ENCODE peak calls at places on chromosome 14, in five cellular contexts. O is lower leg skin, X is posterior cingulate gyrus, D is neural crest cell, M is DMS153. A is an unnamed sample.
A peak's percentile ranks its signal among the peaks of the same experiment; 100 is the strongest.

GRCh38 chr14:100662850-100663527 is 63.7 kb upstream of the DLK1 start:
- DNase-seq in O (peak; percentile 92), M (peak; percentile 39), D (peak; percentile 74), X (peak; percentile 69), A (no peak)

GRCh38 chr14:75578786-75579781 is 664 bp downstream of the FLVCR2 start:
- DNase-seq in X (no peak), O (peak; percentile 88), M (no peak), D (peak; percentile 6), A (no peak)

GRCh38 chr14:100213956-100214767 is 24.8 kb upstream of the YY1 start:
- DNase-seq in M (peak; percentile 65), X (peak; percentile 70), D (peak; percentile 77), O (peak; percentile 98), A (peak; percentile 56)

GRCh38 chr14:55136241-55136640 is 7.2 kb downstream of the LGALS3 start:
- DNase-seq in D (no peak), O (no peak), X (no peak), M (no peak), A (no peak)

GRCh38 chr14:102363182-102363952 is 626 bp downstream of the TECPR2 start:
- DNase-seq in D (peak; percentile 30), O (peak; percentile 89), X (peak; percentile 34), M (no peak), A (no peak)

GRCh38 chr14:51950007-51950406 is 39.3 kb upstream of the RTRAF start:
- DNase-seq in X (no peak), D (no peak), M (no peak), O (no peak), A (no peak)

GRCh38 chr14:75926431-75926830 is 55.4 kb downstream of the TGFB3 start:
- DNase-seq in O (no peak), M (no peak), X (no peak), D (no peak), A (no peak)

GRCh38 chr14:77738559-77739250 is 22.3 kb downstream of the SNW1 start:
- DNase-seq in D (no peak), X (no peak), O (no peak), M (no peak), A (no peak)

GRCh38 chr14:76219873-76220272 is 68.2 kb downstream of the GPATCH2L start:
- DNase-seq in O (no peak), X (no peak), D (no peak), M (no peak), A (no peak)

GRCh38 chr14:91694643-91695042 is 37.2 kb downstream of the CATSPERB start:
- DNase-seq in D (no peak), M (no peak), X (no peak), O (no peak), A (no peak)

GRCh38 chr14:93571275-93571674 is 140.5 kb downstream of the UNC79 start:
- DNase-seq in X (no peak), M (no peak), O (no peak), D (no peak), A (no peak)

GRCh38 chr14:105439710-105440553 is 20.3 kb downstream of the MTA1 start:
- DNase-seq in D (no peak), M (no peak), O (no peak), X (peak; percentile 40), A (no peak)

GRCh38 chr14:68407838-68408237 is 385.0 kb downstream of the ZFP36L1 start:
- DNase-seq in O (no peak), X (no peak), D (no peak), M (no peak), A (no peak)

GRCh38 chr14:101071493-101071891 is 168.0 kb upstream of the RTL1 start:
- DNase-seq in O (no peak), D (no peak), M (no peak), X (no peak), A (no peak)

GRCh38 chr14:68248481-68249255 is 429.1 kb downstream of the RAD51B start:
- DNase-seq in M (peak; percentile 29), X (no peak), D (peak; percentile 17), O (peak; percentile 86), A (peak; percentile 23)

GRCh38 chr14:35341454-35342159 is 49.4 kb downstream of the PSMA6 start:
- DNase-seq in O (peak; percentile 99), X (peak; percentile 95), M (peak; percentile 88), D (no peak), A (no peak)

GRCh38 chr14:86673523-86673969 is 1143.6 kb downstream of the FLRT2 start:
- DNase-seq in O (no peak), X (no peak), M (peak; percentile 50), D (no peak), A (no peak)

GRCh38 chr14:93960108-93960475 is 16.3 kb downstream of the ASB2 start:
- DNase-seq in M (no peak), O (no peak), D (no peak), X (no peak), A (no peak)

GRCh38 chr14:83712730-83713129 is 1817.2 kb upstream of the FLRT2 start:
- DNase-seq in M (peak; percentile 54), X (no peak), O (no peak), D (no peak), A (no peak)

GRCh38 chr14:94113490-94113889 is 3.0 kb downstream of the IFI27 start:
- DNase-seq in M (peak; percentile 39), D (no peak), X (no peak), O (peak; percentile 83), A (no peak)

GRCh38 chr14:22420598-22421186 is 168.3 kb downstream of the DAD1 start:
- DNase-seq in M (no peak), X (no peak), D (no peak), O (no peak), A (no peak)

GRCh38 chr14:105323663-105324062 is 9.1 kb downstream of the PACS2 start:
- DNase-seq in D (no peak), O (no peak), M (no peak), X (no peak), A (no peak)

GRCh38 chr14:75427482-75428229 is at the start of gene JDP2:
- DNase-seq in M (peak; percentile 12), O (peak; percentile 98), X (peak; percentile 79), D (peak; percentile 33), A (no peak)

GRCh38 chr14:57413849-57414248 is 23.5 kb downstream of the NAA30 start:
- DNase-seq in M (no peak), X (no peak), O (no peak), D (no peak), A (no peak)

GRCh38 chr14:101980700-101981099 is 16.3 kb downstream of the DYNC1H1 start:
- DNase-seq in X (no peak), O (peak; percentile 94), D (no peak), M (no peak), A (no peak)

GRCh38 chr14:32013083-32013482 is 64.0 kb upstream of the ARHGAP5 start:
- DNase-seq in O (no peak), D (no peak), X (no peak), M (no peak), A (peak; percentile 28)

GRCh38 chr14:73741876-73742519 is 27.8 kb upstream of the PNMA1 start:
- DNase-seq in X (no peak), D (no peak), M (no peak), O (peak; percentile 89), A (no peak)

GRCh38 chr14:37669242-37669641 is 73.8 kb downstream of the TTC6 start:
- DNase-seq in D (no peak), M (no peak), X (no peak), O (no peak), A (no peak)

GRCh38 chr14:55500219-55500701 is 59.8 kb upstream of the TBPL2 start:
- DNase-seq in M (no peak), X (no peak), D (no peak), O (no peak), A (peak; percentile 33)

GRCh38 chr14:75630695-75631452 is 29.8 kb downstream of the ERG28 start:
- DNase-seq in M (peak; percentile 21), D (no peak), O (no peak), X (no peak), A (peak; percentile 90)

GRCh38 chr14:35221462-35221861 is 70.7 kb upstream of the PSMA6 start:
- DNase-seq in M (no peak), D (no peak), X (no peak), O (no peak), A (no peak)

GRCh38 chr14:61152851-61153364 is 128.2 kb downstream of the TMEM30B start:
- DNase-seq in X (no peak), O (no peak), D (no peak), M (no peak), A (no peak)

GRCh38 chr14:54610051-54610977 is 43.4 kb downstream of the SAMD4A start:
- DNase-seq in X (no peak), D (no peak), O (no peak), M (no peak), A (no peak)

GRCh38 chr14:50410921-50411320 is 14.2 kb upstream of the CDKL1 start:
- DNase-seq in M (no peak), X (no peak), O (no peak), D (no peak), A (no peak)

GRCh38 chr14:99425272-99425681 is 55.4 kb downstream of the SETD3 start:
- DNase-seq in D (no peak), X (no peak), O (no peak), M (no peak), A (no peak)

GRCh38 chr14:83071888-83072501 is 1538.3 kb upstream of the SEL1L start:
- DNase-seq in O (no peak), X (no peak), D (no peak), M (no peak), A (no peak)

GRCh38 chr14:104767634-104767918 is 14.6 kb downstream of the SIVA1 start:
- DNase-seq in X (no peak), D (no peak), M (no peak), O (no peak), A (no peak)

GRCh38 chr14:67575684-67576083 is 24.4 kb downstream of the PIGH start:
- DNase-seq in M (no peak), D (no peak), X (no peak), O (no peak), A (no peak)

GRCh38 chr14:68663385-68664076 is 129.3 kb downstream of the ZFP36L1 start:
- DNase-seq in D (no peak), X (no peak), M (no peak), O (peak; percentile 74), A (no peak)